ENCODE peak calls at places on chromosomes 12 and 14, in ten cellular contexts. One of them, this sample, is unnamed. For H3K4me1, the result is how much of the 10 kb centered on the place peaks cover.

GRCh38 chr12:13504074-13504473 is 307.5 kb downstream of the EMP1 start:
- DNase-seq in aorta: no peak
- DNase-seq in H9: no peak
- DNase-seq in upper lobe of right lung: no peak
- DNase-seq in osteoblast: no peak
- DNase-seq in A549: no peak
- DNase-seq in uterus: no peak
- DNase-seq in GM23248: peak
- DNase-seq in pancreas: no peak
- DNase-seq in Peyer's patch: no peak
- DNase-seq in this sample: no peak

GRCh38 chr12:90229771-90230170 is 521.1 kb upstream of the ATP2B1 start:
- DNase-seq in H9: peak
- DNase-seq in uterus: no peak
- DNase-seq in pancreas: no peak
- DNase-seq in A549: no peak
- DNase-seq in upper lobe of right lung: no peak
- DNase-seq in aorta: no peak
- DNase-seq in Peyer's patch: no peak
- DNase-seq in GM23248: no peak
- DNase-seq in osteoblast: no peak
- DNase-seq in this sample: no peak

GRCh38 chr14:22836301-22837058 is at the start of gene MMP14:
- DNase-seq in osteoblast: peak
- DNase-seq in pancreas: peak
- DNase-seq in A549: no peak
- DNase-seq in aorta: peak
- DNase-seq in Peyer's patch: peak
- DNase-seq in GM23248: peak
- DNase-seq in upper lobe of right lung: no peak
- DNase-seq in uterus: peak
- DNase-seq in H9: peak
- DNase-seq in this sample: peak

GRCh38 chr12:19480459-19480858 is 41.2 kb downstream of the AEBP2 start:
- DNase-seq in Peyer's patch: no peak
- DNase-seq in osteoblast: no peak
- DNase-seq in pancreas: no peak
- DNase-seq in GM23248: no peak
- DNase-seq in upper lobe of right lung: no peak
- DNase-seq in H9: no peak
- DNase-seq in uterus: no peak
- DNase-seq in A549: no peak
- DNase-seq in aorta: no peak
- DNase-seq in this sample: no peak

GRCh38 chr12:43079481-43079880 is 472.5 kb downstream of the ADAMTS20 start:
- DNase-seq in pancreas: no peak
- DNase-seq in osteoblast: no peak
- DNase-seq in aorta: no peak
- DNase-seq in A549: no peak
- DNase-seq in uterus: no peak
- DNase-seq in H9: no peak
- DNase-seq in Peyer's patch: no peak
- DNase-seq in GM23248: no peak
- DNase-seq in upper lobe of right lung: no peak
- DNase-seq in this sample: no peak

GRCh38 chr14:103279129-103280025 is 54.7 kb upstream of the EIF5 start:
- DNase-seq in aorta: no peak
- DNase-seq in H9: peak
- DNase-seq in Peyer's patch: no peak
- DNase-seq in A549: no peak
- DNase-seq in upper lobe of right lung: no peak
- DNase-seq in osteoblast: peak
- DNase-seq in pancreas: peak
- DNase-seq in uterus: no peak
- DNase-seq in GM23248: peak
- DNase-seq in this sample: no peak

GRCh38 chr14:93527076-93527692 is 96.4 kb downstream of the UNC79 start:
- DNase-seq in aorta: no peak
- DNase-seq in osteoblast: peak
- DNase-seq in pancreas: no peak
- DNase-seq in uterus: no peak
- DNase-seq in upper lobe of right lung: no peak
- DNase-seq in A549: no peak
- DNase-seq in GM23248: peak
- DNase-seq in Peyer's patch: no peak
- DNase-seq in H9: no peak
- DNase-seq in this sample: peak

GRCh38 chr12:121499929-121500793 is 80.7 kb downstream of the KDM2B start:
- DNase-seq in aorta: peak
- DNase-seq in osteoblast: peak
- DNase-seq in pancreas: peak
- DNase-seq in GM23248: peak
- DNase-seq in Peyer's patch: peak
- DNase-seq in A549: peak
- DNase-seq in uterus: peak
- DNase-seq in upper lobe of right lung: peak
- DNase-seq in H9: peak
- DNase-seq in this sample: peak

GRCh38 chr12:29416748-29417147 is 35.8 kb upstream of the ERGIC2 start:
- DNase-seq in upper lobe of right lung: no peak
- DNase-seq in osteoblast: no peak
- DNase-seq in Peyer's patch: no peak
- DNase-seq in uterus: no peak
- DNase-seq in A549: no peak
- DNase-seq in GM23248: no peak
- DNase-seq in pancreas: no peak
- DNase-seq in H9: no peak
- DNase-seq in aorta: no peak
- DNase-seq in this sample: no peak

GRCh38 chr14:51533160-51533559 is 118.5 kb upstream of the FRMD6 start:
- DNase-seq in GM23248: peak
- DNase-seq in osteoblast: no peak
- DNase-seq in upper lobe of right lung: no peak
- DNase-seq in Peyer's patch: no peak
- DNase-seq in pancreas: no peak
- DNase-seq in H9: no peak
- DNase-seq in A549: no peak
- DNase-seq in uterus: no peak
- DNase-seq in aorta: no peak
- DNase-seq in this sample: no peak

GRCh38 chr14:65096323-65097089 is 5.8 kb downstream of the MAX start:
- DNase-seq in pancreas: no peak
- DNase-seq in A549: no peak
- DNase-seq in osteoblast: no peak
- DNase-seq in Peyer's patch: no peak
- DNase-seq in aorta: no peak
- DNase-seq in GM23248: peak
- DNase-seq in upper lobe of right lung: no peak
- DNase-seq in H9: no peak
- DNase-seq in uterus: no peak
- DNase-seq in this sample: no peak

GRCh38 chr12:109458086-109458485 is 19.0 kb downstream of the KCTD10 start:
- DNase-seq in osteoblast: peak
- DNase-seq in upper lobe of right lung: no peak
- DNase-seq in A549: no peak
- DNase-seq in H9: no peak
- DNase-seq in uterus: no peak
- DNase-seq in GM23248: peak
- DNase-seq in pancreas: no peak
- DNase-seq in aorta: no peak
- DNase-seq in Peyer's patch: no peak
- DNase-seq in this sample: no peak

GRCh38 chr14:101772770-101773169 is 11.3 kb downstream of the PPP2R5C start:
- DNase-seq in H9: no peak
- DNase-seq in pancreas: peak
- DNase-seq in Peyer's patch: no peak
- DNase-seq in GM23248: no peak
- DNase-seq in uterus: no peak
- DNase-seq in aorta: no peak
- DNase-seq in A549: no peak
- DNase-seq in upper lobe of right lung: no peak
- DNase-seq in osteoblast: no peak
- DNase-seq in this sample: no peak

GRCh38 chr12:41566703-41567102 is 378.6 kb downstream of the PDZRN4 start:
- DNase-seq in A549: no peak
- DNase-seq in H9: no peak
- DNase-seq in aorta: no peak
- DNase-seq in upper lobe of right lung: no peak
- DNase-seq in GM23248: no peak
- DNase-seq in osteoblast: no peak
- DNase-seq in Peyer's patch: no peak
- DNase-seq in pancreas: no peak
- DNase-seq in uterus: no peak
- DNase-seq in this sample: no peak

GRCh38 chr12:32264995-32265394 is 134.4 kb upstream of the FGD4 start:
- DNase-seq in GM23248: peak
- DNase-seq in Peyer's patch: no peak
- DNase-seq in pancreas: no peak
- DNase-seq in A549: no peak
- DNase-seq in uterus: peak
- DNase-seq in H9: no peak
- DNase-seq in osteoblast: no peak
- DNase-seq in upper lobe of right lung: no peak
- DNase-seq in aorta: no peak
- DNase-seq in this sample: no peak

GRCh38 chr12:54298904-54299303 is 1.9 kb downstream of the NFE2 start:
- DNase-seq in GM23248: no peak
- DNase-seq in A549: no peak
- DNase-seq in pancreas: no peak
- DNase-seq in aorta: no peak
- DNase-seq in uterus: no peak
- DNase-seq in Peyer's patch: no peak
- DNase-seq in H9: no peak
- DNase-seq in osteoblast: peak
- DNase-seq in upper lobe of right lung: no peak
- DNase-seq in this sample: no peak
- H3K4me1 ChIP-seq in GM23248: under half
- H3K4me1 ChIP-seq in A549: under half
- H3K4me1 ChIP-seq in pancreas: under half
- H3K4me1 ChIP-seq in aorta: under half
- H3K4me1 ChIP-seq in uterus: under half
- H3K4me1 ChIP-seq in Peyer's patch: under half
- H3K4me1 ChIP-seq in H9: under half
- H3K4me1 ChIP-seq in osteoblast: under half
- H3K4me1 ChIP-seq in upper lobe of right lung: under half
- H3K4me1 ChIP-seq in this sample: under half

DNA sequence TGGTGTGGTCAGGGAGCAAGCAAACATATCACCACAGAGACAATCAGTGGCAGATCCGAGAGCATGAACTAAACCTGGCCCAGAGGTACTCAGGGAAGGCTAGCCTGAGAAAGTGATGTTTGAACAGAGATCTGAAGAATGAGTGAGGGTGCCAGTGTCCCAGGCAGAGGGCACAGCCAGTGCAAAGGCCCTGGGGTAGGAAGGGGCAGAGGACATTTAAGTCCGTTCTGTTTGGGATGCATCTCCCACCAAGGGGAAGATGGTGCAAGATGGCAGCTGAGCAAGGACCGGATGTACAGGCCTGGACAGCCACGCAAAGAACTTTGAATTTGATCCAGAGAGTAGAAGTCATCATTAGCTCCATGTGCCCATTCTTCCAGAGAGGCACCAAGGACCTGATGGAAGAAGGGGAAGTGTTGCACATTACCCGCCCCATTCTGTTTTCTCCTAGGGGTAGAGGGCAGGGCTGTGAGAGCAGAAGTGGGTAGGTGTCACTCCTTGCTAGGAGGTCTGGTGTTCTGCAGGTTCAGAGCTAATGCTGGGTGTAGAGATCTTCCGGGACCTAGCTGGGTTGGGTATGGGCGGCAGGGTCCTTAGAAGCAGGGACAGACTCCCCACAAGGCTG is 3.9 kb downstream of the DTX1 start:
- DNase-seq in aorta: no peak
- DNase-seq in GM23248: no peak
- DNase-seq in A549: no peak
- DNase-seq in osteoblast: peak
- DNase-seq in H9: no peak
- DNase-seq in uterus: no peak
- DNase-seq in upper lobe of right lung: peak
- DNase-seq in Peyer's patch: no peak
- DNase-seq in pancreas: no peak
- DNase-seq in this sample: no peak
- H3K4me1 ChIP-seq in aorta: under half
- H3K4me1 ChIP-seq in GM23248: under half
- H3K4me1 ChIP-seq in A549: under half
- H3K4me1 ChIP-seq in osteoblast: under half
- H3K4me1 ChIP-seq in H9: under half
- H3K4me1 ChIP-seq in uterus: under half
- H3K4me1 ChIP-seq in upper lobe of right lung: under half
- H3K4me1 ChIP-seq in Peyer's patch: under half
- H3K4me1 ChIP-seq in pancreas: under half
- H3K4me1 ChIP-seq in this sample: under half

DNA sequence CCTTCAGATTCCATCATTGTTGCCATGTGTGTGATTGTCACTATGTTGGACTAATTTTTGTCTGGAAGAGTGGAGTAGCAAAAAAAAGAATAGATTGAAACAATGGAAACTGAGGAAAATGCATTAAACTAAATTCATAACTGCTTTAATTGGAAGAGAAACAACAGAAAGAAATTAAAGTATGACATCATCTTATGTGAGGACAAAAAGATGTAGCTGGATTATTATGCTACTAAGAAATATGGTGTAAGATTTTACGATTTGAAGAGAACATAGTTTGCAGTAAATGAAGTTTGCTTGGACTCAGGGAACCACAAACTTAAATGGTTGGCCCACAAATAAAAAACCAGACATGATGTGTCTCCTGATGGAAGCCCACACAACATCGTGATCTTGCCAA is 76.8 kb downstream of the PRKCH start:
- DNase-seq in osteoblast: no peak
- DNase-seq in uterus: no peak
- DNase-seq in A549: no peak
- DNase-seq in aorta: no peak
- DNase-seq in GM23248: no peak
- DNase-seq in pancreas: no peak
- DNase-seq in H9: no peak
- DNase-seq in upper lobe of right lung: no peak
- DNase-seq in Peyer's patch: no peak
- DNase-seq in this sample: no peak
- H3K4me1 ChIP-seq in osteoblast: under half
- H3K4me1 ChIP-seq in uterus: under half
- H3K4me1 ChIP-seq in A549: under half
- H3K4me1 ChIP-seq in aorta: under half
- H3K4me1 ChIP-seq in GM23248: under half
- H3K4me1 ChIP-seq in pancreas: under half
- H3K4me1 ChIP-seq in H9: under half
- H3K4me1 ChIP-seq in upper lobe of right lung: under half
- H3K4me1 ChIP-seq in Peyer's patch: under half
- H3K4me1 ChIP-seq in this sample: under half

DNA sequence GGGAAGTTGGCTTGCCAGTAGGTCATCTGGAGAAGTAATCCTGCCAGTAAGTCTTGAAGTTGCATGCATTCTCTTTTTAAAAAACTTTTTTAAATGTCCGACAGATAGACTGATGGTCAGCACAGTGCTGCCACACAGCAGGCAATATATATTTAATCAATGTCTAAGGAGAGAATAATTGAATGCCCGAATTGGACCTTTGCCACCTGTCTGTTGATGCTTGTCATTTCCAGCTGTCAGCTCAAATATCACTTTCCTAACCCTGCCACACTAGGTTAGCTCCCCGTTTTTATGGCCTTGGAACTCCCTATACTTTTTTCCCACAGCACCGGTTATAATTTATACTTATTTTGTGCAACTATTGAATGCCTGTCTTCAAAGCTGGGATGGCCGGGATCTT is 2.1 kb upstream of the SLC15A4 start:
- DNase-seq in A549: no peak
- DNase-seq in H9: no peak
- DNase-seq in osteoblast: no peak
- DNase-seq in pancreas: no peak
- DNase-seq in Peyer's patch: no peak
- DNase-seq in upper lobe of right lung: no peak
- DNase-seq in GM23248: no peak
- DNase-seq in uterus: no peak
- DNase-seq in aorta: no peak
- DNase-seq in this sample: no peak
- H3K4me1 ChIP-seq in A549: under half
- H3K4me1 ChIP-seq in H9: under half
- H3K4me1 ChIP-seq in osteoblast: under half
- H3K4me1 ChIP-seq in pancreas: under half
- H3K4me1 ChIP-seq in Peyer's patch: under half
- H3K4me1 ChIP-seq in upper lobe of right lung: under half
- H3K4me1 ChIP-seq in GM23248: under half
- H3K4me1 ChIP-seq in uterus: under half
- H3K4me1 ChIP-seq in aorta: under half
- H3K4me1 ChIP-seq in this sample: under half

This sample was measured in prostate gland.